ENCODE peak calls at places on chromosomes 12 and 14, in eight cellular contexts. J is posterior cingulate gyrus; H is T-helper 1 cell; X is progenitor cell of endocrine pancreas; F is SW480; W is lower lobe of right lung; M is HEK293T; P is stimulated activated CD4-positive, alpha-beta T cell treated with anti-CD3 and anti-CD28 coated beads, Interleukin-2, amount 100 ng/mL, for 4 hours. O is an unnamed sample.

GRCh38 chr12:112964067-112964670 is 14.2 kb upstream of the OAS2 start:
- DNase-seq in H (no peak), P (no peak), F (no peak), W (no peak), X (no peak), M (no peak), J (no peak), O (no peak)

GRCh38 chr12:105920161-105920684 is 218.5 kb downstream of the NUAK1 start:
- DNase-seq in W (no peak), M (no peak), P (no peak), J (no peak), X (no peak), F (no peak), H (no peak), O (no peak)

GRCh38 chr14:76268013-76268376 is 107.9 kb upstream of the ESRRB start:
- DNase-seq in P (no peak), M (no peak), F (no peak), H (no peak), J (no peak), X (no peak), W (no peak), O (no peak)

GRCh38 chr14:96053600-96054381 is 14.6 kb downstream of the C14orf132 start:
- DNase-seq in H (no peak), F (no peak), X (no peak), M (no peak), W (no peak), J (peak; percentile 61), P (no peak), O (no peak)

GRCh38 chr12:108633081-108633533 is 587 bp downstream of the SELPLG start:
- DNase-seq in F (no peak), J (no peak), X (no peak), H (no peak), W (no peak), P (no peak), M (no peak), O (no peak)

GRCh38 chr14:99537399-99537798 is 56.2 kb downstream of the CCNK start:
- DNase-seq in J (no peak), H (no peak), M (no peak), P (no peak), F (peak; percentile 70), W (no peak), X (no peak), O (peak; percentile 59)

GRCh38 chr12:106070611-106071010 is 68.1 kb downstream of the NUAK1 start:
- DNase-seq in H (no peak), P (no peak), M (no peak), W (no peak), J (no peak), F (no peak), X (no peak), O (no peak)

GRCh38 chr12:6234906-6235305 is 34.7 kb downstream of the CD9 start:
- DNase-seq in W (no peak), H (no peak), X (no peak), J (no peak), F (no peak), M (no peak), P (no peak), O (no peak)

GRCh38 chr14:64772394-64772950 is 68.2 kb downstream of the PLEKHG3 start:
- DNase-seq in M (no peak), P (no peak), F (no peak), W (no peak), X (no peak), J (no peak), H (no peak), O (no peak)

GRCh38 chr14:51006781-51007211 is 62.5 kb upstream of the PYGL start:
- DNase-seq in P (no peak), F (peak; percentile 10), J (peak; percentile 56), X (no peak), M (no peak), W (no peak), H (no peak), O (no peak)

GRCh38 chr14:102481791-102482238 is 27.8 kb downstream of the ANKRD9 start:
- DNase-seq in W (no peak), X (no peak), H (no peak), P (no peak), J (peak; percentile 45), F (peak; percentile 42), M (no peak), O (no peak)

GRCh38 chr14:106308839-106309389 is 782.5 kb downstream of the TMEM121 start:
- DNase-seq in H (peak; percentile 65), J (no peak), M (no peak), W (peak; percentile 67), P (peak; percentile 40), X (no peak), F (peak; percentile 21), O (no peak)

GRCh38 chr14:65496178-65496993 is 83.9 kb downstream of the FUT8 start:
- DNase-seq in M (no peak), F (no peak), X (no peak), J (no peak), W (no peak), P (no peak), H (no peak), O (no peak)

GRCh38 chr14:68977741-68978549 is 1.2 kb downstream of the ACTN1 start:
- DNase-seq in W (peak; percentile 81), M (peak; percentile 37), J (no peak), P (no peak), H (peak; percentile 22), F (peak; percentile 95), X (peak; percentile 38), O (peak; percentile 70)

GRCh38 chr12:48957141-48958048 is at the start of gene ARF3:
- DNase-seq in H (peak; percentile 92), J (peak; percentile 91), X (peak; percentile 94), M (peak; percentile 98), W (peak; percentile 97), P (peak; percentile 90), F (peak; percentile 91), O (peak; percentile 95)

GRCh38 chr12:1439201-1439600 is 155.2 kb downstream of the FBXL14 start:
- DNase-seq in J (no peak), M (no peak), F (no peak), X (no peak), H (no peak), W (no peak), P (no peak), O (no peak)

GRCh38 chr12:65779091-65779642 is 45.1 kb upstream of the HMGA2 start:
- DNase-seq in X (no peak), F (peak; percentile 22), H (no peak), J (no peak), W (no peak), P (no peak), M (no peak), O (no peak)

GRCh38 chr12:131108171-131108955 is 154.7 kb downstream of the ADGRD1 start:
- DNase-seq in P (no peak), M (no peak), J (no peak), W (peak; percentile 16), F (no peak), X (no peak), H (no peak), O (no peak)

GRCh38 chr14:63209160-63209559 is 4.9 kb downstream of the RHOJ start:
- DNase-seq in F (no peak), M (no peak), J (no peak), X (no peak), H (no peak), P (no peak), W (no peak), O (no peak)

GRCh38 chr14:34971381-34971780 is 11.4 kb upstream of the SRP54 start:
- DNase-seq in H (no peak), P (no peak), M (no peak), W (no peak), J (no peak), F (no peak), X (no peak), O (no peak)

GRCh38 chr12:6391013-6391412 is 7.1 kb downstream of the LTBR start:
- DNase-seq in F (no peak), H (no peak), J (no peak), P (no peak), W (no peak), X (no peak), M (no peak), O (no peak)

GRCh38 chr12:114692558-114693531 is 8.9 kb upstream of the TBX3 start:
- DNase-seq in M (no peak), J (no peak), W (no peak), X (no peak), F (peak; percentile 20), P (no peak), H (no peak), O (no peak)

GRCh38 chr12:96503971-96504370 is 14.6 kb downstream of the CFAP54 start:
- DNase-seq in H (no peak), P (no peak), M (no peak), J (no peak), F (no peak), X (no peak), W (no peak), O (no peak)

GRCh38 chr12:131457028-131457310 is 253.9 kb upstream of the SFSWAP start:
- DNase-seq in J (no peak), F (no peak), W (no peak), X (no peak), M (no peak), P (no peak), H (no peak), O (no peak)

O was measured in mesothelial cell of epicardium.